ENCODE peak calls at places on chromosomes 11 and 22, in ten cellular contexts. One of them, this sample, is unnamed.

GRCh38 chr11:45266693-45267451 is 19.3 kb downstream of the SYT13 start:
- DNase-seq in T-helper 17 cell: no peak
- DNase-seq in A549: peak; percentile 38
- DNase-seq in activated naive CD4-positive, alpha-beta T cell treated with Interleukin-2 at 50 U/mL for 16 hours: no peak
- DNase-seq in left lung: no peak
- DNase-seq in NCI-H1930: no peak
- DNase-seq in cardiac fibroblast: no peak
- DNase-seq in stimulated activated CD4-positive, alpha-beta T cell treated with anti-CD3 and anti-CD28 coated beads, Interleukin-12 subunit alpha, Interleukin-12 subunit beta, amount 100 ng/mL, for 4 hours: no peak
- DNase-seq in HS-5: no peak
- DNase-seq in posterior vena cava: no peak
- DNase-seq in this sample: no peak

GRCh38 chr22:21074092-21074715 is 28.5 kb downstream of the LRRC74B start:
- DNase-seq in T-helper 17 cell: no peak
- DNase-seq in A549: peak; percentile 9
- DNase-seq in activated naive CD4-positive, alpha-beta T cell treated with Interleukin-2 at 50 U/mL for 16 hours: no peak
- DNase-seq in left lung: no peak
- DNase-seq in NCI-H1930: no peak
- DNase-seq in cardiac fibroblast: peak; percentile 82
- DNase-seq in stimulated activated CD4-positive, alpha-beta T cell treated with anti-CD3 and anti-CD28 coated beads, Interleukin-12 subunit alpha, Interleukin-12 subunit beta, amount 100 ng/mL, for 4 hours: no peak
- DNase-seq in HS-5: peak; percentile 87
- DNase-seq in posterior vena cava: peak; percentile 81
- DNase-seq in this sample: no peak

GRCh38 chr22:32572741-32573140 is 98.1 kb downstream of the FBXO7 start:
- DNase-seq in T-helper 17 cell: no peak
- DNase-seq in A549: no peak
- DNase-seq in activated naive CD4-positive, alpha-beta T cell treated with Interleukin-2 at 50 U/mL for 16 hours: no peak
- DNase-seq in left lung: no peak
- DNase-seq in NCI-H1930: no peak
- DNase-seq in cardiac fibroblast: no peak
- DNase-seq in stimulated activated CD4-positive, alpha-beta T cell treated with anti-CD3 and anti-CD28 coated beads, Interleukin-12 subunit alpha, Interleukin-12 subunit beta, amount 100 ng/mL, for 4 hours: no peak
- DNase-seq in HS-5: no peak
- DNase-seq in posterior vena cava: no peak
- DNase-seq in this sample: no peak

GRCh38 chr22:43237280-43237679 is 50.3 kb upstream of the TTLL12 start:
- DNase-seq in T-helper 17 cell: no peak
- DNase-seq in A549: no peak
- DNase-seq in activated naive CD4-positive, alpha-beta T cell treated with Interleukin-2 at 50 U/mL for 16 hours: no peak
- DNase-seq in left lung: no peak
- DNase-seq in NCI-H1930: no peak
- DNase-seq in cardiac fibroblast: no peak
- DNase-seq in stimulated activated CD4-positive, alpha-beta T cell treated with anti-CD3 and anti-CD28 coated beads, Interleukin-12 subunit alpha, Interleukin-12 subunit beta, amount 100 ng/mL, for 4 hours: no peak
- DNase-seq in HS-5: no peak
- DNase-seq in posterior vena cava: no peak
- DNase-seq in this sample: no peak

GRCh38 chr11:69890476-69890875 is 71.3 kb upstream of the FGF3 start:
- DNase-seq in T-helper 17 cell: no peak
- DNase-seq in A549: no peak
- DNase-seq in activated naive CD4-positive, alpha-beta T cell treated with Interleukin-2 at 50 U/mL for 16 hours: no peak
- DNase-seq in left lung: peak; percentile 33
- DNase-seq in NCI-H1930: no peak
- DNase-seq in cardiac fibroblast: no peak
- DNase-seq in stimulated activated CD4-positive, alpha-beta T cell treated with anti-CD3 and anti-CD28 coated beads, Interleukin-12 subunit alpha, Interleukin-12 subunit beta, amount 100 ng/mL, for 4 hours: no peak
- DNase-seq in HS-5: no peak
- DNase-seq in posterior vena cava: peak; percentile 64
- DNase-seq in this sample: no peak

GRCh38 chr11:1226226-1226961 is 3.5 kb downstream of the MUC5B start:
- DNase-seq in T-helper 17 cell: no peak
- DNase-seq in A549: no peak
- DNase-seq in activated naive CD4-positive, alpha-beta T cell treated with Interleukin-2 at 50 U/mL for 16 hours: no peak
- DNase-seq in left lung: peak; percentile 78
- DNase-seq in NCI-H1930: no peak
- DNase-seq in cardiac fibroblast: no peak
- DNase-seq in stimulated activated CD4-positive, alpha-beta T cell treated with anti-CD3 and anti-CD28 coated beads, Interleukin-12 subunit alpha, Interleukin-12 subunit beta, amount 100 ng/mL, for 4 hours: no peak
- DNase-seq in HS-5: no peak
- DNase-seq in posterior vena cava: peak; percentile 64
- DNase-seq in this sample: no peak

GRCh38 chr11:79121351-79121750 is 319.5 kb downstream of the TENM4 start:
- DNase-seq in T-helper 17 cell: no peak
- DNase-seq in A549: no peak
- DNase-seq in activated naive CD4-positive, alpha-beta T cell treated with Interleukin-2 at 50 U/mL for 16 hours: no peak
- DNase-seq in left lung: no peak
- DNase-seq in NCI-H1930: no peak
- DNase-seq in cardiac fibroblast: no peak
- DNase-seq in stimulated activated CD4-positive, alpha-beta T cell treated with anti-CD3 and anti-CD28 coated beads, Interleukin-12 subunit alpha, Interleukin-12 subunit beta, amount 100 ng/mL, for 4 hours: no peak
- DNase-seq in HS-5: no peak
- DNase-seq in posterior vena cava: no peak
- DNase-seq in this sample: no peak

GRCh38 chr11:74948546-74948897 is 369 bp downstream of the XRRA1 start:
- DNase-seq in T-helper 17 cell: no peak
- DNase-seq in A549: peak; percentile 4
- DNase-seq in activated naive CD4-positive, alpha-beta T cell treated with Interleukin-2 at 50 U/mL for 16 hours: no peak
- DNase-seq in left lung: no peak
- DNase-seq in NCI-H1930: no peak
- DNase-seq in cardiac fibroblast: no peak
- DNase-seq in stimulated activated CD4-positive, alpha-beta T cell treated with anti-CD3 and anti-CD28 coated beads, Interleukin-12 subunit alpha, Interleukin-12 subunit beta, amount 100 ng/mL, for 4 hours: no peak
- DNase-seq in HS-5: no peak
- DNase-seq in posterior vena cava: no peak
- DNase-seq in this sample: no peak

GRCh38 chr11:80943226-80943625 is 1502.4 kb upstream of the TENM4 start:
- DNase-seq in T-helper 17 cell: no peak
- DNase-seq in A549: no peak
- DNase-seq in activated naive CD4-positive, alpha-beta T cell treated with Interleukin-2 at 50 U/mL for 16 hours: no peak
- DNase-seq in left lung: no peak
- DNase-seq in NCI-H1930: no peak
- DNase-seq in cardiac fibroblast: no peak
- DNase-seq in stimulated activated CD4-positive, alpha-beta T cell treated with anti-CD3 and anti-CD28 coated beads, Interleukin-12 subunit alpha, Interleukin-12 subunit beta, amount 100 ng/mL, for 4 hours: no peak
- DNase-seq in HS-5: no peak
- DNase-seq in posterior vena cava: no peak
- DNase-seq in this sample: no peak

GRCh38 chr11:18429349-18429748 is 17.2 kb downstream of the LDHC start:
- DNase-seq in T-helper 17 cell: no peak
- DNase-seq in A549: no peak
- DNase-seq in activated naive CD4-positive, alpha-beta T cell treated with Interleukin-2 at 50 U/mL for 16 hours: no peak
- DNase-seq in left lung: no peak
- DNase-seq in NCI-H1930: no peak
- DNase-seq in cardiac fibroblast: no peak
- DNase-seq in stimulated activated CD4-positive, alpha-beta T cell treated with anti-CD3 and anti-CD28 coated beads, Interleukin-12 subunit alpha, Interleukin-12 subunit beta, amount 100 ng/mL, for 4 hours: no peak
- DNase-seq in HS-5: no peak
- DNase-seq in posterior vena cava: no peak
- DNase-seq in this sample: no peak

GRCh38 chr11:104898685-104899013 is 389 bp upstream of the CASP12 start:
- DNase-seq in T-helper 17 cell: no peak
- DNase-seq in A549: no peak
- DNase-seq in activated naive CD4-positive, alpha-beta T cell treated with Interleukin-2 at 50 U/mL for 16 hours: no peak
- DNase-seq in left lung: no peak
- DNase-seq in NCI-H1930: no peak
- DNase-seq in cardiac fibroblast: peak; percentile 22
- DNase-seq in stimulated activated CD4-positive, alpha-beta T cell treated with anti-CD3 and anti-CD28 coated beads, Interleukin-12 subunit alpha, Interleukin-12 subunit beta, amount 100 ng/mL, for 4 hours: no peak
- DNase-seq in HS-5: no peak
- DNase-seq in posterior vena cava: no peak
- DNase-seq in this sample: no peak

GRCh38 chr11:35388054-35388453 is 31.3 kb downstream of the SLC1A2 start:
- DNase-seq in T-helper 17 cell: no peak
- DNase-seq in A549: no peak
- DNase-seq in activated naive CD4-positive, alpha-beta T cell treated with Interleukin-2 at 50 U/mL for 16 hours: no peak
- DNase-seq in left lung: no peak
- DNase-seq in NCI-H1930: no peak
- DNase-seq in cardiac fibroblast: no peak
- DNase-seq in stimulated activated CD4-positive, alpha-beta T cell treated with anti-CD3 and anti-CD28 coated beads, Interleukin-12 subunit alpha, Interleukin-12 subunit beta, amount 100 ng/mL, for 4 hours: no peak
- DNase-seq in HS-5: no peak
- DNase-seq in posterior vena cava: no peak
- DNase-seq in this sample: no peak

GRCh38 chr11:2777396-2777795 is 77.6 kb upstream of the KCNQ1OT1 start:
- DNase-seq in T-helper 17 cell: peak; percentile 1
- DNase-seq in A549: no peak
- DNase-seq in activated naive CD4-positive, alpha-beta T cell treated with Interleukin-2 at 50 U/mL for 16 hours: no peak
- DNase-seq in left lung: peak; percentile 39
- DNase-seq in NCI-H1930: no peak
- DNase-seq in cardiac fibroblast: peak; percentile 23
- DNase-seq in stimulated activated CD4-positive, alpha-beta T cell treated with anti-CD3 and anti-CD28 coated beads, Interleukin-12 subunit alpha, Interleukin-12 subunit beta, amount 100 ng/mL, for 4 hours: no peak
- DNase-seq in HS-5: no peak
- DNase-seq in posterior vena cava: peak; percentile 78
- DNase-seq in this sample: no peak

This sample was measured in naive B cell.